ENCODE peak calls at places on chromosomes 13 and 19, in eight cellular contexts. T is endothelial cell of umbilical vein, Y is GM12878, J is HCT116, N is GM23338, D is H1, U is K562, R is HepG2. M is an unnamed sample.

GRCh38 chr19:38845374-38846024 is 4.3 kb downstream of the HNRNPL start:
- DNase-seq in T (no peak), Y (no peak), J (no peak), N (no peak), D (no peak), U (no peak), R (no peak), M (no peak)

GRCh38 chr13:33543089-33543459 is 257.5 kb upstream of the STARD13 start:
- DNase-seq in T (no peak), Y (no peak), J (no peak), N (peak; percentile 74), D (peak; percentile 15), U (no peak), R (no peak), M (no peak)

GRCh38 chr13:113877149-113877990 is 13.5 kb upstream of the GAS6 start:
- DNase-seq in T (no peak), Y (no peak), J (no peak), N (no peak), D (no peak), U (no peak), R (no peak), M (no peak)

GRCh38 chr13:110472904-110473563 is 88.5 kb downstream of the RAB20 start:
- DNase-seq in T (no peak), Y (no peak), J (no peak), N (no peak), D (no peak), U (no peak), R (no peak), M (no peak)

GRCh38 chr13:36363464-36363863 is 17.3 kb upstream of the SPART start:
- DNase-seq in T (no peak), Y (no peak), J (no peak), N (no peak), D (no peak), U (no peak), R (no peak), M (no peak)

GRCh38 chr13:49571299-49572240 is 13.8 kb downstream of the RCBTB1 start:
- DNase-seq in T (no peak), Y (peak; percentile 23), J (no peak), N (no peak), D (no peak), U (no peak), R (no peak), M (no peak)

GRCh38 chr19:32862173-32862572 is 7.4 kb downstream of the SLC7A9 start:
- DNase-seq in T (no peak), Y (no peak), J (no peak), N (no peak), D (no peak), U (no peak), R (no peak), M (no peak)

GRCh38 chr19:48123907-48124675 is 13.5 kb upstream of the PLA2G4C start:
- DNase-seq in T (peak; percentile 96), Y (no peak), J (peak; percentile 39), N (no peak), D (no peak), U (no peak), R (peak; percentile 39), M (no peak)

DNA sequence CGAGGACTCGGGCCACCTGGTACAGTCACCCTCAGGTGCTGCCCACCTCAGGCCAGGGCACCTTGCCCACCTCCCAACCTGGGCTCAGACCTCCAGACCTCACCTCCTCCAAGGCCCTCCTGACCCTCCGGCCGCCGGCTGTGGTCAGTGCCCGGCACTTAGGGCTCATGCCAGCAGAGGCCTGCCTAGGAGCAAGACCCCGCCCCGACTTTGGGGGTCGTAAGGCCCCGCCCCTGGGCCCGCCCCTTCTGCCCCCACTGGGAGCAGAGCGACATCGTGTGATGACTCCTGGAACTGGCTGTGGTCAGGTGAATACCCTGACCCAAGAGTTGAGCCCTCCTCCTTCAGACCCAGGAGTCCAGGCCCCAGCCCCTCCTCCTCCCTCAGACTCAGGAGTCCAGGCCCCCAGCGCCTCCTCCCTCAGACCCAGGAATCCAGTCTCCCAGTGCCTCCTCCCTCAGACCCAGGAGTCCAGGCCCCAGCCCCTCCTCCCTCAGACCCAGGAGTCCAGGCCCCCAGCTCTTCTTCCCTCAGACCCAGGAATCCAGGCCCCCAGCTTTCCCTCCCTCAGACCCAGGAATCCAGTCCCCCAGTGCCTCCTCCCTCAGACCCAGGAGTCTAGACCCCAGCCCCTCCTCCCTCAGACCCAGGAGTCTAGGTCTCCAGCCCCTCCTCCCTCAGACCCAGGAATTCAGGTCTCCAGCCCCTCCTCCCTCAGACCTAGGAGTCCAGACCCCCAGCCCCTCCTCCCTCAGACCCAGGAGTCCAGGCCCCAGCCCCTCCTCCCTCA is at the start of gene SBK2:
- DNase-seq in T (no peak), Y (no peak), J (no peak), N (peak; percentile 93), D (peak; percentile 62), U (peak; percentile 60), R (peak; percentile 33), M (no peak)
- H3K4me3 ChIP-seq in T (no peak within 1 kb of the TSS), Y (no peak within 1 kb of the TSS), J (no peak within 1 kb of the TSS), N (peak within 1 kb of the TSS; percentile 36), D (peak within 1 kb of the TSS; percentile 58), U (no peak within 1 kb of the TSS), R (peak within 1 kb of the TSS; percentile 13), M (no peak within 1 kb of the TSS)

GRCh38 chr19:46210634-46211033 is 18.9 kb upstream of the IGFL1 start:
- DNase-seq in T (no peak), Y (no peak), J (peak; percentile 3), N (no peak), D (no peak), U (no peak), R (no peak), M (no peak)

GRCh38 chr19:46209051-46209450 is 20.5 kb upstream of the IGFL1 start:
- DNase-seq in T (no peak), Y (no peak), J (no peak), N (no peak), D (no peak), U (no peak), R (no peak), M (no peak)

GRCh38 chr19:46213806-46214205 is 15.7 kb upstream of the IGFL1 start:
- DNase-seq in T (no peak), Y (no peak), J (no peak), N (no peak), D (no peak), U (no peak), R (no peak), M (no peak)

GRCh38 chr19:46213156-46213555 is 16.4 kb upstream of the IGFL1 start:
- DNase-seq in T (no peak), Y (no peak), J (no peak), N (no peak), D (no peak), U (no peak), R (no peak), M (no peak)

DNA sequence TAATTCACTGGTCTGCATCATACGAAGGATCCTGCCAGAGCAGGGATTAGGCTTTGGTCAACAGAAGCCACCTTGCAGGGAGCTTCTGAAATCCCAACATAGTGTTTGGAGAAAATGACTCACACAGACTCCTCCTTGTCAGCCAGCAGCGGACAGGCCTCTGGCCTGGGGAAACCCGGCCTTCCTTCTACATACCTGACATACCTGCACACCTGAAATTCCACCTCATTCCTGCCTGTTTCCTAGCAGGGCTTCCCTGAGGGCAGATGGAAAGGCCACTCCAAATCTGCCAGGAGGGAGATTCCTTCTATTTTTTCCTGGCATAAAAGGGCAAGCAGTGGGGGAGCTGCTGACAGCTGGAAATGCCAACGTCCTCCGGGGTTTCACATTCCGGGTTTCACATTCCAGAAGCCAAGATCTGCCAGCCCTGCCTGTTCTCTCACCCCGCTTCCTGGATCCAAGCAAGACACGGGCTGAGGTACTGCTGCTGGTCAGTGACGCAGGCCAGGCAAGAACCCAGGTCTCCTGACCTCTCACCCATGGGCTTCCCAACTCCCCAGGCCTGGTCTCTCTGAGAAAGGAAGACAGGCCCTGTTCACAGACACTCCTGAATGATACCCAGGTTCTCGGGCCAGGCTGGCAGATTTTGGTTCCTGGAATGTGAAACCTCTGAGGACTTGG is 18.2 kb upstream of the IGFL1 start:
- DNase-seq in T (peak; percentile 54), Y (no peak), J (peak; percentile 72), N (peak; percentile 89), D (peak; percentile 68), U (no peak), R (no peak), M (no peak)
- TF ChIP-seq POLR2AphosphoS5 in T (no peak), Y (no peak), J (no peak), N (no peak), D (no peak), U (no peak), R (no peak), M (no peak)

GRCh38 chr19:35511337-35511736 is 2.1 kb downstream of the DMKN start:
- DNase-seq in T (no peak), Y (no peak), J (no peak), N (no peak), D (no peak), U (no peak), R (no peak), M (no peak)

GRCh38 chr19:35510626-35510964 is 2.9 kb downstream of the DMKN start:
- DNase-seq in T (no peak), Y (no peak), J (no peak), N (no peak), D (no peak), U (no peak), R (no peak), M (no peak)

GRCh38 chr19:35509018-35509652 is 4.3 kb downstream of the DMKN start:
- DNase-seq in T (no peak), Y (peak; percentile 40), J (peak; percentile 59), N (peak; percentile 78), D (no peak), U (no peak), R (peak; percentile 42), M (no peak)

GRCh38 chr19:35508129-35508528 is 5.3 kb downstream of the DMKN start:
- DNase-seq in T (no peak), Y (no peak), J (no peak), N (no peak), D (no peak), U (no peak), R (no peak), M (no peak)

DNA sequence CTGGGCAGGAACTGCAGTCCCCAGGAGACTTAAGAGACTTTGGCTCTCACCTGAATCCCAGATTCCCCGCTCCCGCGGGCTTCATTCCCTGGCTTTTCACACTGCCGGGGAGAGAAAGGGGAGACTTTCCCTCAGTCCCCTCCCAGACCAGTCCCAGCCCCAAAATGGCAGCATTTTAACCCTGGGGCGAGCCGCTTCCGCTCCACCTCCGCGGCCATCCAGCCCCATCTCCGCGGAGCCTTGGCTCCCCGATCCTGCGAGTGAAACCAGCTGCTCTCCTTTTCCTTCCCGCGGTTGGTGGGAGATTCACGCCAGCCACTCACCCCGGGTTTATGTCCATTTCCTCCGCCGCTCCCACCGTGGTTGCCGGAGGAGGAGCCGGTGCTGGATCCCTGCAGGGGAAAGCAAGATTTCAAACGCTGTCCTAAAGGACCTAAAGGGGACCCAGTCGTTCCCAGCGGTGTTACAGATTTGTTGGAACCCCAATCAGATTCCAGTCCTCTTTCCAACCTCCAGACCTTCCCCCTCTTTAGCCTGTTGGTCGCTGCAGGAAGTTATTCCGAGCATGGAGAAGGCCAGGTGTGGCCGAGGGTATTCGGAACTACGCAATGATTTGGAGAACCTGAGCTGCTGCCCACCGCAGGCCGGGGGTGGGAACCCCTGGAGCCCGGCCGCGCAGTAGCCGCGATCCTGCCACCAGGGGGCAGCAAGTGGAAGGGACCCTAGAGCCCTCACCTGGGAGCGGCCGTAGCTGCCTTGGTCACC is 3.4 kb downstream of the DMKN start:
- DNase-seq in T (peak; percentile 30), Y (no peak), J (peak; percentile 82), N (peak; percentile 97), D (peak; percentile 78), U (peak; percentile 93), R (peak; percentile 75), M (no peak)
- TF ChIP-seq EZH2 in T (peak; percentile 96), Y (no peak), J (no peak), N (no peak), D (no peak), U (no peak), R (no peak), M (no peak)

GRCh38 chr19:13839193-13839937 is 37.6 kb upstream of the NANOS3 start:
- DNase-seq in T (peak; percentile 87), Y (peak; percentile 69), J (no peak), N (peak; percentile 78), D (no peak), U (peak; percentile 69), R (no peak), M (no peak)

GRCh38 chr19:13838943-13839192 is 38.1 kb upstream of the NANOS3 start:
- DNase-seq in T (no peak), Y (no peak), J (no peak), N (no peak), D (no peak), U (peak; percentile 62), R (no peak), M (no peak)

GRCh38 chr19:13840751-13841338 is 36.1 kb upstream of the NANOS3 start:
- DNase-seq in T (no peak), Y (no peak), J (no peak), N (no peak), D (no peak), U (no peak), R (no peak), M (no peak)

GRCh38 chr19:13841339-13842293 is 35.3 kb upstream of the NANOS3 start:
- DNase-seq in T (no peak), Y (no peak), J (no peak), N (no peak), D (no peak), U (no peak), R (no peak), M (no peak)

DNA sequence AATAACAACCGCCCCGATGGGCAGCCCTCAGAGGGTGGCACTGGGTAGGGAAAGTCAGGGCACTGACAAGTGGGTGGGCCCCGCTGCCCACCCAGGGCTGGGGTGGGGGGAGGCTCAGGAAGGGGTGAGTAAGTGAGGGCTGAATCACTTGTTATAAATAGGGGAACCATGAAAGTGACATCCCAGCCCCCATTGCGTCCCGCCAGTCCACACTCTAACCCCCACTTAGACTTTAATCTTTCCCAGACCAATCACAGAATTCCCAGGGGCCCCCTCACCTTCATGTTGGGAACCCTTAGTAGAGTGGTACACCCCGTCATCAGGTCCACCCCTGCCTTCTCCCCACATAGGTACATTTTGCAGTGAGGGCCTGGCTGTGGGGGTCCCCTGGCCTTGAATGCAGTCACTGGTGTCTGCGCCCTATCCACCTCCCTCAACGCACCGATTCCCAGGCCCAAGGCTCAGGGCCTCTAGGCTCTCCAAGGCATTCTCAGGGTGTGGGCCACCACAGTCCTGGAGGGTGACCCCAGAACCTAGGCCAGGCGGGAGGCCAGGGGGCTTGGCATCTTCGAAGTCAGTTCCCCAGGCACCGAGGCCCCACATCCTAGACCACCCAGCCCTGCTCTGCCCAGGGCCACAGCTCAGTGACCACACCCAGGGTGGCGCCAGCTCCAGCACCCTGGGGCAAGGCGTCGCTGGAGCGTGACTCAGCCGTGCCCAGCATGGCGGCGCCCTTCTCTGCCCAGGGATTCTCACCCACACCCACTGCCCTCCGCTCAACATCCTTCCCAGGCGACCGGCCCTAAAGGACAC is 36.8 kb upstream of the NANOS3 start:
- DNase-seq in T (peak; percentile 47), Y (no peak), J (no peak), N (no peak), D (no peak), U (no peak), R (no peak), M (no peak)
- H3K4me3 ChIP-seq in T (peak overlapping the region; percentile 82), Y (peak overlapping the region; percentile 92), J (peak overlapping the region; percentile 91), N (peak overlapping the region; percentile 34), D (no peak overlapping the region), U (peak overlapping the region; percentile 72), R (peak overlapping the region; percentile 26), M (peak overlapping the region; percentile 80)

M was measured in SK-N-MC.